ENCODE peak calls at places on chromosome 14, in seven cellular contexts. I is heart right ventricle; K is right atrium auricular region; X is CD4-positive, CD25-positive, alpha-beta regulatory T cell; A is kidney; Q is GM23248; R is Peyer's patch. V is an unnamed sample. For H3K4me1, the result is how much of the 10 kb centered on the place peaks cover.

GRCh38 chr14:77246784-77247183 is 24.2 kb downstream of the NGB start:
- DNase-seq in R (no peak), Q (no peak), A (no peak), I (no peak), X (no peak), K (no peak), V (no peak)

GRCh38 chr14:104977008-104977680 is 1.0 kb downstream of the AHNAK2 start:
- DNase-seq in X (no peak), Q (no peak), K (no peak), I (no peak), R (no peak), A (peak), V (no peak)

GRCh38 chr14:99681832-99682148 is 2.3 kb upstream of the CYP46A1 start:
- DNase-seq in X (no peak), I (no peak), A (no peak), R (no peak), Q (no peak), K (no peak), V (no peak)

GRCh38 chr14:71117839-71118743 is 210.8 kb downstream of the PCNX1 start:
- DNase-seq in Q (peak), A (no peak), X (no peak), K (no peak), R (peak), I (no peak), V (no peak)

GRCh38 chr14:81386379-81386778 is 13.7 kb downstream of the STON2 start:
- DNase-seq in A (no peak), K (no peak), R (no peak), I (no peak), Q (no peak), X (no peak), V (no peak)

GRCh38 chr14:99273025-99273723 is 1.2 kb upstream of the BCL11B start:
- DNase-seq in K (no peak), R (peak), Q (peak), X (peak), A (peak), I (no peak), V (no peak)

GRCh38 chr14:104792101-104792884 is 3.3 kb downstream of the AKT1 start:
- DNase-seq in X (no peak), I (peak), K (no peak), A (no peak), Q (no peak), R (no peak), V (no peak)

GRCh38 chr14:57974896-57975295 is 109.0 kb upstream of the SLC35F4 start:
- DNase-seq in I (no peak), A (no peak), Q (no peak), K (no peak), R (no peak), X (no peak), V (no peak)

GRCh38 chr14:35687335-35687939 is 121.7 kb downstream of the RALGAPA1 start:
- DNase-seq in A (no peak), K (no peak), I (no peak), X (peak), R (peak), Q (peak), V (peak)

GRCh38 chr14:69008411-69008810 is 29.3 kb upstream of the ACTN1 start:
- DNase-seq in I (no peak), Q (peak), R (no peak), K (no peak), X (no peak), A (no peak), V (no peak)

GRCh38 chr14:92173668-92174067 is 51.9 kb downstream of the CPSF2 start:
- DNase-seq in Q (peak), I (no peak), A (no peak), R (no peak), X (no peak), K (no peak), V (no peak)

GRCh38 chr14:55130194-55130550 is 1.1 kb downstream of the LGALS3 start:
- DNase-seq in X (no peak), A (no peak), K (no peak), I (no peak), Q (peak), R (no peak), V (no peak)

GRCh38 chr14:27040552-27040951 is 442.7 kb upstream of the NOVA1 start:
- DNase-seq in R (no peak), K (no peak), I (no peak), A (no peak), X (no peak), Q (no peak), V (no peak)

GRCh38 chr14:65815127-65815526 is 402.6 kb downstream of the FUT8 start:
- DNase-seq in K (no peak), X (peak), A (no peak), Q (no peak), R (no peak), I (no peak), V (no peak)

GRCh38 chr14:51331651-51332367 is 91.8 kb downstream of the TMX1 start:
- DNase-seq in Q (no peak), X (peak), K (no peak), I (no peak), A (no peak), R (no peak), V (no peak)

GRCh38 chr14:23153891-23154796 is 29.3 kb downstream of the SLC7A8 start:
- DNase-seq in K (peak), Q (peak), A (peak), X (no peak), R (peak), I (peak), V (no peak)

GRCh38 chr14:48456051-48456450 is 780.6 kb upstream of the MDGA2 start:
- DNase-seq in Q (no peak), I (no peak), K (no peak), A (no peak), R (no peak), X (no peak), V (no peak)

GRCh38 chr14:68937790-68938514 is 41.1 kb downstream of the ACTN1 start:
- DNase-seq in R (peak), K (no peak), A (peak), X (peak), Q (peak), I (peak), V (no peak)

GRCh38 chr14:21107360-21107781 is 6.5 kb downstream of the TMEM253 start:
- DNase-seq in A (no peak), K (no peak), I (peak), Q (peak), X (no peak), R (no peak), V (no peak)

GRCh38 chr14:68820119-68820518 is 27.3 kb upstream of the ZFP36L1 start:
- DNase-seq in A (no peak), K (no peak), I (no peak), Q (no peak), X (no peak), R (peak), V (no peak)

GRCh38 chr14:32343926-32344430 is 14.9 kb downstream of the AKAP6 start:
- DNase-seq in K (no peak), R (no peak), A (no peak), I (no peak), Q (peak), X (no peak), V (no peak)

GRCh38 chr14:66959437-66960050 is 229.7 kb upstream of the GARIN2 start:
- DNase-seq in R (no peak), X (no peak), Q (no peak), I (no peak), A (no peak), K (no peak), V (no peak)

GRCh38 chr14:106442857-106443256 is 916.5 kb downstream of the TMEM121 start:
- DNase-seq in Q (no peak), K (no peak), A (no peak), R (peak), I (no peak), X (peak), V (no peak)

GRCh38 chr14:34833545-34834523 is 41.3 kb downstream of the BAZ1A start:
- DNase-seq in R (no peak), I (no peak), X (peak), Q (no peak), A (no peak), K (no peak), V (no peak)

GRCh38 chr14:83816755-83817154 is 1713.2 kb upstream of the FLRT2 start:
- DNase-seq in I (peak), Q (no peak), X (no peak), R (no peak), A (no peak), K (no peak), V (no peak)

GRCh38 chr14:105836160-105836559 is 309.8 kb downstream of the TMEM121 start:
- DNase-seq in X (no peak), A (no peak), I (no peak), R (no peak), K (peak), Q (no peak), V (no peak)

GRCh38 chr14:76640923-76641395 is 120.3 kb upstream of the VASH1 start:
- DNase-seq in Q (no peak), R (no peak), A (no peak), X (no peak), K (no peak), I (no peak), V (no peak)

GRCh38 chr14:80927385-80927989 is 14.1 kb downstream of the CEP128 start:
- DNase-seq in A (no peak), Q (no peak), R (no peak), I (no peak), X (no peak), K (no peak), V (no peak)

GRCh38 chr14:96081224-96081623 is 42.1 kb downstream of the C14orf132 start:
- DNase-seq in K (no peak), Q (no peak), R (peak), I (no peak), A (no peak), X (no peak), V (no peak)

DNA sequence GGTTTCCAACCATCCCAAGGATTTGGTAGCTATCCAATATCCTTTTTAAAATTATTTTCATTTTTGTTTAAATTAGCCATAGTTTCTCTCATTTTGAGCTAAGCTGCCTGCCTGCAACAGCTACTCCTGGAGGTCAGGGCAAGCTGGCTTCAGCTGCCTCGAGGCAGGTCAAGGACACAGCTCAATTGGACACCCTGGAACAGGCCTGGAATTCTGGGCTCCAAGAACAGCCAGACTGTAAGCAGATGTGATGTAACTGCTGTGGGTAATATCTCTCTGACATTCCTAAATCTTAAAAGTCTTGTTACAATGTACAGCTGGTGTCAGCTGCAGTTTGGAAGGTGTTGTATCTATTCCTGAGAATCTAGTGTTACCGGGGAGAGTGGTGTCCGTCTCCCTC is 119.8 kb downstream of the KCNK10 start:
- DNase-seq in K (no peak), R (no peak), I (no peak), X (no peak), A (no peak), Q (no peak), V (no peak)
- H3K27ac ChIP-seq in K (no peak), R (no peak), I (no peak), X (no peak), A (no peak), Q (no peak), V (no peak)

GRCh38 chr14:56224179-56224578 is 106.0 kb downstream of the PELI2 start:
- DNase-seq in Q (no peak), R (no peak), A (no peak), K (no peak), I (no peak), X (no peak), V (no peak)
- H3K4me1 ChIP-seq in Q (under half), R (under half), A (under half), K (under half), I (under half), X (under half), V (under half)

DNA sequence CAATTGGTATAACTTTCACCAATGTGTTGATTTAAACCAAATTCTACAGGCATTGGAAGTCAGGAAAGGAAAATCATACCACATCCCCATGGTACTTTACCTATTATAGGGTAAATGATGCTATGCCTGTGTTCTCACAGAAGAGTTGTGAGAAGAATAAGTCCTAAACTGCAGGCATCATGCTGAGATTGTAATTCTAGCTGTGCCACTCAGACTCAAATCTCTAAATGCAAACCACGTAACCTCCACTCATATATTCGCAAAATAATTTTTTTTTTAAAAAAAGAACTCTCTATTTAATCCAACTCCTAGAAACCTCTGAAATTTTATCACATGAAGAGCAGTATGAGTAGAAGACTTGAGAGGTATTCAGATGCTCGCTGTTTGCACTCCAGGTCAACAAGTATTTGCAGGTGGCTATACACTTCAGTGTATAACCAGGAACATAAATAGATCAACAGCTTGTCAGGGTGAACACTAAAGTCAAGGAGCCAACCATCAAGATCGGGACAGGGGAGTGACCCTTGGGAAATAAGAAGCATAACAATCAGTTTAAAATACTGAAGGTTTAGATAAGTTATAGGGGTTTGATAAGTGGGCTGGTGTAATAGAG is 110.1 kb downstream of the SLC25A21 start:
- DNase-seq in R (no peak), I (no peak), Q (no peak), A (no peak), X (no peak), K (no peak), V (no peak)
- H3K27ac ChIP-seq in R (no peak), I (no peak), Q (no peak), A (no peak), X (no peak), K (no peak), V (no peak)

GRCh38 chr14:94768521-94769412 is 1.1 kb downstream of the GSC start:
- DNase-seq in X (peak), K (no peak), R (no peak), Q (peak), A (no peak), I (no peak), V (no peak)

GRCh38 chr14:94770251-94770749 is 387 bp upstream of the GSC start:
- DNase-seq in A (no peak), R (no peak), X (no peak), I (no peak), K (no peak), Q (no peak), V (no peak)

GRCh38 chr14:94769413-94770250 is at the start of gene GSC:
- DNase-seq in I (peak), X (peak), Q (peak), K (no peak), R (no peak), A (peak), V (no peak)

GRCh38 chr14:94767321-94767878 is 2.5 kb downstream of the GSC start:
- DNase-seq in X (no peak), A (no peak), I (no peak), K (no peak), R (no peak), Q (no peak), V (no peak)

GRCh38 chr14:94768141-94768520 is 1.8 kb downstream of the GSC start:
- DNase-seq in Q (no peak), R (no peak), K (no peak), X (no peak), A (no peak), I (no peak), V (no peak)
- H3K4me1 ChIP-seq in Q (under half), R (under half), K (under half), X (under half), A (under half), I (under half), V (under half)

DNA sequence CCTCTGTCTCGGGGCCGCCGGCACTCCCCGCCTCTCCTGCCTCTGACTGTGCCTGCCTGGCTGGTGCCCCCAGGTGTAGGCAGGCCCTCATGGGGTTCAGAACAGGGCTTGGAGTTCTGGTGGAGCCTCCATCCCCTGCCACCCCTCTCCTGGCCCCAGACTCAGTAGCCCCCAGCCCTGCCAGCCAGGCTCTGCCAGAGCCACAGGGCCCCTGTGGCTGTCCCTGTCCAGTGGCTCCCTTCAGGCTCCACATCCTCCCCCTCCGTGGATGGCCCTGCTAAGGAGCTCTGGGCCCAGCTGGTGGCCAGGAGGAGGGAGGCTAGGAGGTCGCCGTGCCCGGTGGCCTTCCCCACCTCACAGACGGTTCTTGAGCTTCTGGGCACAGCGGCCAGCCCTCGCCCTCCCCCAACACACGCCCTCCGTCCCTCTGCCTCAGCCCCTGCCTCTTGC is 12.5 kb downstream of the TRMT61A start:
- DNase-seq in Q (no peak), R (no peak), I (no peak), A (peak), K (no peak), X (no peak), V (no peak)
- H3K27ac ChIP-seq in Q (peak), R (no peak), I (no peak), A (no peak), K (peak), X (no peak), V (no peak)

GRCh38 chr14:61347771-61348443 is 26.5 kb downstream of the PRKCH start:
- DNase-seq in Q (no peak), X (no peak), I (no peak), A (no peak), K (no peak), R (no peak), V (no peak)

GRCh38 chr14:61346221-61346620 is 24.8 kb downstream of the PRKCH start:
- DNase-seq in A (no peak), Q (no peak), I (no peak), K (no peak), X (no peak), R (no peak), V (no peak)

GRCh38 chr14:61344437-61345143 is 23.2 kb downstream of the PRKCH start:
- DNase-seq in R (no peak), K (no peak), I (no peak), Q (no peak), X (no peak), A (no peak), V (no peak)

GRCh38 chr14:61345144-61345482 is 23.7 kb downstream of the PRKCH start:
- DNase-seq in X (no peak), R (no peak), A (no peak), K (no peak), I (no peak), Q (no peak), V (no peak)

GRCh38 chr14:61346793-61347192 is 25.4 kb downstream of the PRKCH start:
- DNase-seq in K (no peak), I (no peak), A (no peak), X (no peak), Q (no peak), R (no peak), V (no peak)
- H3K4me1 ChIP-seq in K (under half), I (half or more), A (under half), X (half or more), Q (under half), R (under half), V (half or more)

DNA sequence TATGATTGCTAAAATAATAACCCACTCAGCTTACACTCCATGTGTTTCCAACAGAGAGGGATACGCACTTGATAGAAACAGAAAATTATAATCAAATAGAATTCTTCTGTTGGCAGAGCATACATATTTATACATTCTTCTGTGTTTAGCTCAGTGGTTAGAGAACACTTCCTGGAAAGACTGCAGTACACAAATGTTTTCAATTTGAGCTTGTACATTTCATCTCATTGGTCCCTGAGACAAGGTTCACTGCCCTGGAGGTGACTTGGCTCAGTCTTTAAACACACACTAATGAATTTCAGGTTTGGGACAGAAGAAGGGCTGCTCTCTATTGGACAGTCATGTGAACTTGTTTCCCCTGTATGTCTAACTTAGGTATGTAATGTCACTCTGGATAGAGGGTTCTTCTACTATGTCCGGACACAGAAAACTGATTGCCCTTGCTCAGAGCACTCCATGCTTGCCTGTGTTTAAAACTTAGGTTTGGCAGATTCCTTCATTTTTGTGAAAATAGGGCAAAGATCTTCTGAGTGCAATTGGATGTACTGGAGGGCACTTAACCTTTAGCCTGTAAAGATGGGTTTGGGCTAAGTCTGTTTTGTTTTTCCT is 22.9 kb downstream of the PROX2 start:
- DNase-seq in R (peak), Q (peak), K (no peak), I (no peak), A (no peak), X (peak), V (no peak)
- H3K27ac ChIP-seq in R (no peak), Q (peak), K (no peak), I (no peak), A (peak), X (no peak), V (no peak)